ENCODE peak calls at places on chromosome 21, in eight cellular contexts. O is Panc1; K is NAMALWA; V is upper lobe of left lung; C is epithelial cell of esophagus; F is stimulated activated CD4-positive, alpha-beta T cell treated with anti-CD3 and anti-CD28 coated beads, Interleukin-2, amount 100 ng/mL, for 48 hours; L is NCI-H2029; T is GM20000. B is an unnamed sample.

GRCh38 chr21:14862794-14863720 is 201.7 kb downstream of the NRIP1 start:
- DNase-seq in O (no peak), K (peak; percentile 27), V (no peak), C (peak; percentile 22), F (no peak), L (no peak), T (no peak), B (no peak)

GRCh38 chr21:43619856-43620255 is 39.4 kb downstream of the HSF2BP start:
- DNase-seq in O (no peak), K (no peak), V (no peak), C (no peak), F (no peak), L (no peak), T (no peak), B (no peak)

GRCh38 chr21:44969066-44969649 is 29.3 kb downstream of the SLX9 start:
- DNase-seq in O (no peak), K (no peak), V (peak; percentile 68), C (no peak), F (no peak), L (no peak), T (no peak), B (no peak)

GRCh38 chr21:31260790-31261189 is 83.3 kb downstream of the TIAM1 start:
- DNase-seq in O (no peak), K (no peak), V (no peak), C (peak; percentile 14), F (no peak), L (no peak), T (no peak), B (no peak)

GRCh38 chr21:42414928-42415769 is 11.4 kb downstream of the UBASH3A start:
- DNase-seq in O (no peak), K (no peak), V (no peak), C (peak; percentile 92), F (peak; percentile 90), L (no peak), T (peak; percentile 87), B (no peak)

GRCh38 chr21:37669249-37669648 is 247.0 kb downstream of the KCNJ6 start:
- DNase-seq in O (no peak), K (no peak), V (no peak), C (no peak), F (no peak), L (no peak), T (no peak), B (no peak)

GRCh38 chr21:38401527-38401926 is 96.8 kb downstream of the ERG start:
- DNase-seq in O (no peak), K (no peak), V (no peak), C (no peak), F (no peak), L (no peak), T (no peak), B (no peak)

GRCh38 chr21:45288441-45288841 is 746 bp upstream of the POFUT2 start:
- DNase-seq in O (no peak), K (no peak), V (peak; percentile 87), C (no peak), F (no peak), L (no peak), T (no peak), B (no peak)

GRCh38 chr21:32457360-32457840 is 44.9 kb downstream of the EVA1C start:
- DNase-seq in O (no peak), K (no peak), V (no peak), C (no peak), F (no peak), L (peak; percentile 25), T (no peak), B (no peak)

GRCh38 chr21:37032877-37033471 is 26.5 kb downstream of the RIPPLY3 start:
- DNase-seq in O (peak; percentile 18), K (no peak), V (no peak), C (peak; percentile 80), F (no peak), L (no peak), T (no peak), B (no peak)

GRCh38 chr21:31235671-31236450 is 108.2 kb downstream of the TIAM1 start:
- DNase-seq in O (no peak), K (no peak), V (no peak), C (peak; percentile 45), F (no peak), L (peak; percentile 67), T (no peak), B (no peak)

GRCh38 chr21:40685121-40685630 is 161.8 kb downstream of the DSCAM start:
- DNase-seq in O (no peak), K (no peak), V (no peak), C (no peak), F (no peak), L (peak; percentile 12), T (no peak), B (no peak)

GRCh38 chr21:43016728-43017127 is 42.4 kb downstream of the PKNOX1 start:
- DNase-seq in O (no peak), K (no peak), V (no peak), C (no peak), F (no peak), L (no peak), T (no peak), B (no peak)

GRCh38 chr21:29208666-29209059 is 78.2 kb downstream of the MAP3K7CL start:
- DNase-seq in O (no peak), K (no peak), V (no peak), C (peak; percentile 27), F (no peak), L (no peak), T (no peak), B (no peak)

GRCh38 chr21:16624468-16625102 is 888.3 kb upstream of the CXADR start:
- DNase-seq in O (no peak), K (peak; percentile 62), V (no peak), C (no peak), F (no peak), L (peak; percentile 31), T (no peak), B (no peak)

GRCh38 chr21:31959881-31960280 is 87.1 kb downstream of the HUNK start:
- DNase-seq in O (no peak), K (no peak), V (no peak), C (no peak), F (no peak), L (no peak), T (no peak), B (no peak)

GRCh38 chr21:38914531-38915385 is 109.0 kb downstream of the ETS2 start:
- DNase-seq in O (no peak), K (no peak), V (no peak), C (peak; percentile 43), F (peak; percentile 7), L (peak; percentile 84), T (no peak), B (no peak)

GRCh38 chr21:14737922-14738321 is 191.8 kb upstream of the SAMSN1 start:
- DNase-seq in O (no peak), K (peak; percentile 82), V (no peak), C (peak; percentile 74), F (peak; percentile 12), L (peak; percentile 62), T (peak; percentile 9), B (no peak)

GRCh38 chr21:18298228-18298627 is 53.6 kb downstream of the CHODL start:
- DNase-seq in O (no peak), K (peak; percentile 16), V (no peak), C (no peak), F (no peak), L (no peak), T (no peak), B (no peak)

GRCh38 chr21:42841156-42841915 is 38.0 kb downstream of the WDR4 start:
- DNase-seq in O (no peak), K (no peak), V (no peak), C (no peak), F (no peak), L (no peak), T (no peak), B (no peak)

GRCh38 chr21:28473530-28474225 is 519.0 kb downstream of the LTN1 start:
- DNase-seq in O (no peak), K (peak; percentile 41), V (no peak), C (no peak), F (no peak), L (no peak), T (no peak), B (no peak)

GRCh38 chr21:46148106-46148505 is 7.3 kb downstream of the FTCD start:
- DNase-seq in O (no peak), K (no peak), V (no peak), C (no peak), F (no peak), L (no peak), T (no peak), B (no peak)

GRCh38 chr21:34687065-34687464 is 18.3 kb downstream of the CLIC6 start:
- DNase-seq in O (no peak), K (no peak), V (no peak), C (no peak), F (no peak), L (no peak), T (no peak), B (no peak)

GRCh38 chr21:42466700-42467612 is 29.1 kb downstream of the RSPH1 start:
- DNase-seq in O (no peak), K (peak; percentile 56), V (no peak), C (peak; percentile 56), F (no peak), L (no peak), T (peak; percentile 53), B (no peak)

GRCh38 chr21:29102791-29103257 is 27.6 kb upstream of the MAP3K7CL start:
- DNase-seq in O (no peak), K (no peak), V (no peak), C (no peak), F (no peak), L (no peak), T (no peak), B (no peak)

GRCh38 chr21:33871171-33871570 is 44.4 kb downstream of the ATP5PO start:
- DNase-seq in O (no peak), K (no peak), V (no peak), C (no peak), F (no peak), L (no peak), T (no peak), B (no peak)

GRCh38 chr21:36478207-36478701 is 1.7 kb downstream of the CLDN14 start:
- DNase-seq in O (peak; percentile 45), K (no peak), V (no peak), C (peak; percentile 95), F (peak; percentile 23), L (no peak), T (no peak), B (no peak)

GRCh38 chr21:34029724-34030528 is 43.5 kb upstream of the MRPS6 start:
- DNase-seq in O (peak; percentile 39), K (peak; percentile 92), V (no peak), C (peak; percentile 94), F (peak; percentile 29), L (peak; percentile 70), T (peak; percentile 67), B (no peak)

GRCh38 chr21:45592208-45592619 is 50.0 kb upstream of the SLC19A1 start:
- DNase-seq in O (no peak), K (peak; percentile 63), V (no peak), C (no peak), F (peak; percentile 56), L (no peak), T (peak; percentile 88), B (no peak)